ENCODE peak calls at places on chromosomes 13 and 19, in five cellular contexts. Y, S, I, M and F are unnamed samples.

GRCh38 chr19:10580979-10581631 is 6.0 kb downstream of the AP1M2 start:
- DNase-seq in Y (peak; percentile 91), S (no peak), I (peak; percentile 95), M (peak; percentile 86), F (peak; percentile 88)

GRCh38 chr13:33278923-33279322 is 6.6 kb downstream of the STARD13 start:
- DNase-seq in Y (no peak), S (no peak), I (no peak), M (no peak), F (no peak)

GRCh38 chr13:26895808-26896466 is 135.4 kb upstream of the GPR12 start:
- DNase-seq in Y (no peak), S (no peak), I (no peak), M (no peak), F (no peak)

GRCh38 chr19:44725251-44725650 is 23.3 kb upstream of the BCL3 start:
- DNase-seq in Y (no peak), S (peak; percentile 79), I (no peak), M (no peak), F (no peak)

GRCh38 chr13:33096886-33097610 is 80.8 kb downstream of the KL start:
- DNase-seq in Y (no peak), S (no peak), I (no peak), M (no peak), F (no peak)

GRCh38 chr13:35512271-35512920 is 35.9 kb upstream of the MAB21L1 start:
- DNase-seq in Y (peak; percentile 43), S (no peak), I (no peak), M (no peak), F (no peak)

GRCh38 chr13:47661076-47661475 is 340.0 kb downstream of the SUCLA2 start:
- DNase-seq in Y (no peak), S (no peak), I (no peak), M (no peak), F (no peak)

GRCh38 chr19:554817-555216 is 11.0 kb downstream of the GZMM start:
- DNase-seq in Y (no peak), S (no peak), I (no peak), M (no peak), F (no peak)

GRCh38 chr13:35475960-35476943 is at the start of gene MAB21L1:
- DNase-seq in Y (no peak), S (peak; percentile 49), I (peak; percentile 80), M (peak; percentile 90), F (peak; percentile 46)

GRCh38 chr19:43809762-43810696 is 7.8 kb upstream of the LYPD5 start:
- DNase-seq in Y (no peak), S (no peak), I (no peak), M (peak; percentile 55), F (no peak)

GRCh38 chr13:110012102-110012739 is 225.8 kb upstream of the IRS2 start:
- DNase-seq in Y (no peak), S (no peak), I (no peak), M (no peak), F (no peak)

GRCh38 chr19:11798391-11799296 is at the start of gene ZNF491:
- DNase-seq in Y (peak; percentile 92), S (peak; percentile 91), I (peak; percentile 94), M (peak; percentile 98), F (peak; percentile 75)

GRCh38 chr19:40741527-40742390 is 8.5 kb downstream of the ACTMAP start:
- DNase-seq in Y (no peak), S (no peak), I (no peak), M (no peak), F (no peak)

GRCh38 chr19:43414554-43414953 is at the start of gene TEX101:
- DNase-seq in Y (no peak), S (peak; percentile 29), I (no peak), M (no peak), F (no peak)

GRCh38 chr13:71218960-71219359 is 648.0 kb downstream of the DACH1 start:
- DNase-seq in Y (no peak), S (no peak), I (no peak), M (peak; percentile 5), F (no peak)

GRCh38 chr13:37534181-37534580 is 64.4 kb downstream of the POSTN start:
- DNase-seq in Y (no peak), S (no peak), I (no peak), M (no peak), F (no peak)

GRCh38 chr13:77343841-77344240 is 16.9 kb upstream of the MYCBP2 start:
- DNase-seq in Y (no peak), S (no peak), I (no peak), M (no peak), F (no peak)

GRCh38 chr13:77339408-77339807 is 12.5 kb upstream of the MYCBP2 start:
- DNase-seq in Y (no peak), S (no peak), I (no peak), M (no peak), F (no peak)

GRCh38 chr13:77349365-77349764 is 22.5 kb upstream of the MYCBP2 start:
- DNase-seq in Y (no peak), S (no peak), I (no peak), M (no peak), F (no peak)

DNA sequence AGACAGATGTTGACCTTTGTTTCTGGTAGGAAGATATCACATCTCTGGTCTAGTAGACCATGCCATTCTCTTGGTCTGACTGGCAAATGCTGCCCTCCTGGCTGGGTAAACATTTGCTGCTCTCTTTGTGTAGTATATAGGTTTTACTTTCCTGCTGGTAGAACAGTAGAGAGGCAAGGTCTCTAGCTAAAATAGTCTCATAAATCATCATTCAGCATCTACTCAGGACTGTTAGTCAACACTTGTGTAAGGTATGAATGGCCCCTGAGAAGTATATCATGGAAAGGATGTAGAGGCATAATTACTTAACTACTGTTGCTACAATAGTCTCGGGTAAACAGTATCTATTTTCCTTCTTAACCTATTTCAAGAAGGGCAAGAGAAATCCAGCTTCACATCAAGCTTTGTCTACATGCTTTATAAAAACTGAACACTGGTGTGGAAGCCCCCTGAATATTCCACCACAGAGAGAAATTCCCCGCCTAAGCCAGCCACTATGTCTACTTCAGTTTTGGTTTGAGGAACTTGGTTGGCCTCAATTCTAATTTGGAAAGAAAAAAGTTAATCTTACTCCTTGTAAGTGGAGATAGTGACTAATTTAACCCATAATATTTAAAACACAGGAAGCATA is 18.4 kb upstream of the MYCBP2 start:
- DNase-seq in Y (no peak), S (no peak), I (no peak), M (no peak), F (no peak)
- TF ChIP-seq EP300 in Y (no peak), S (no peak), I (no peak), M (no peak), F (no peak)

DNA sequence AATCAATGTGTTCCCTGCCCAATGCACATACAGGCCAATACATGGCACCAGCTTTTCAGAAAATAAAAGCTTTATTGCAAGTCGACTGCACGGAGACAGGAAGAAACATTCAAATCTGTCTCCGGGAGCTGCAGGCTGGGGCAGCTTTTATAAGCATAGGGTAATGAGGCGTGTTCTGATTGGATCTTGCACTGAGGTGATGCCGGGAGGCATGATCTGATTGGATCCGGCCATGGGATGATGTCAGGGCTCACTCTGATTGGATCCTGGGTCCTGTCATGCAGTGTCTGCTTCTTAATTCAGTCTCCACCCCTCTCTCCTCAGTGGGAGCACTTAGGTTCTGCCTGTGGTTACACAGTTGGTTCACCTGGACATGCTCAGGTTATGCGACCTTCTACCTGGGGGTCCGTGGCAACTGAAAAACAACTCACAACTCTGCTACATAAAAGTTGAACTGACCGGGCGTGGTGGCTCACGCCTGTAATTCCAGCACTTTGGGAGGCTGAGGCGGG is 11.8 kb upstream of the FBN3 start:
- DNase-seq in Y (no peak), S (no peak), I (no peak), M (peak; percentile 40), F (no peak)
- TF ChIP-seq EP300 in Y (no peak), S (no peak), I (no peak), M (no peak), F (no peak)

GRCh38 chr13:74133657-74134201 is 475 bp downstream of the KLF12 start:
- DNase-seq in Y (peak; percentile 94), S (peak; percentile 91), I (peak; percentile 89), M (peak; percentile 85), F (peak; percentile 69)

GRCh38 chr13:74134226-74134776 is at the start of gene KLF12:
- DNase-seq in Y (peak; percentile 89), S (peak; percentile 93), I (peak; percentile 86), M (peak; percentile 90), F (peak; percentile 76)

GRCh38 chr13:74135306-74136088 is 1.3 kb upstream of the KLF12 start:
- DNase-seq in Y (peak; percentile 88), S (peak; percentile 94), I (peak; percentile 83), M (peak; percentile 92), F (peak; percentile 30)

GRCh38 chr13:74134777-74135305 is 637 bp upstream of the KLF12 start:
- DNase-seq in Y (peak; percentile 75), S (peak; percentile 92), I (no peak), M (peak; percentile 84), F (no peak)

DNA sequence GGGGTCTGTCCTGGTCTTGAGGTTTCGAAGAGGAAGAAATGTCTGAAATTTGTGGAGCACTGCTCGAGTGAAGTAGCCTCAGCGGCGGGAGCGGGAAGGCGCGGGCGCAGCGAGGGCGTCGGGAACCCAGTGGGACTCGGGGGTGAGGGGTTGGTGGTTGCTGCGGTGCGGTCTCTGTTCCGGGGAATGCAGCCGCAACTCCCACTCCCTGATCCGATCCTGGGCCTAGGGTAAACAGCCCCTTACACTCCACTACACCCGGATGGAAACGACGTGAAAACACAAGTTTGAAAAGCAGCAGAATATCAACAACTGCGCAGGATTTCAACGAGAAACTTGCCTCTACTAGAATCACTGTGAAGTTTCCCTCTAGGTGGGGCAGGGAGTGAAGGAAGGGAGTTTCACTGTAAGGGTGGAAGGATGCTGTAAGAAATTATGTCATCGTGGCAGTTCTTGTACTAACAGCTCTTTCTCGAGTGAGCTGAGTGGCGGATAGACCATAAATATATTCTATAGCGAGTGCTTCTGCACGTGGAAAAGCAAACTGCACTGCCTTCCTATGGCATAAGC is 2.0 kb upstream of the KLF12 start:
- DNase-seq in Y (peak; percentile 60), S (peak; percentile 87), I (no peak), M (peak; percentile 58), F (no peak)
- TF ChIP-seq EP300 in Y (no peak), S (no peak), I (no peak), M (no peak), F (no peak)

DNA sequence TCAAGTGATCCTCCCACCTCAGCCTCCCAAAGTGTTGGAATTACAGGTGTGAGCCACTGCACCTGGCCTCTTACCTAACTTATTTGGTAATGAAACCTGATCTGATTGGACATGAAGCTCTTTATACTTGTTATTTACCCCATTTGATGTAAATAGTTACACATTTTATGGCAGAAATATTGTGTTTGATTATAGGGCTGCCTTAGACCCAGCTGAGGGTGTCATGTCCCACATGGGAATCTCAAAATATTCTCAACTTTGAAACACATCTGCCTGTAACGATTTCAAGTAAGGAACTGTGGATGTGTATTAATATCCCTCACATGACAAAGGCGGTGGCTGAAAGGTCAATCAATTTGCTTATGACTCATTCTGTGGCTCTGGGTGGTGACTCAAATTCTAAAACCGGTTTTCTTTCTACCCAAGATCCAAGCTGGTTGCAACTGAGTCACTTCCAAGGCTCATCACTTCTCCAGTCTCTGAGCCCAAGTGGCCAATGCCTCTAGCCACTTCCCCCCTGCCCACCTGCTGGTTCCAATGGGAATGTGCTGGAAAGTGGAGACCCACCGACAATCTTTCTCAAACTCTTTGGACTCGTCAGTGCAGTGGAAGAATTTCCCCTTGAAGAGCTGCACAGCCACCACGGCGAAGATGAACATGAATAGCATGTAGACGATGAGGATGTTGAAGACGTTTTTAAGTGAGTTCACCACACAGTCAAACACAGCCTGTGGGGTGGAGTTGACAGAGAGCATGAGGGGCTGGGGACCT is 110.9 kb downstream of the IER2 start:
- DNase-seq in Y (no peak), S (no peak), I (no peak), M (no peak), F (peak; percentile 8)
- TF ChIP-seq EP300 in Y (no peak), S (no peak), I (no peak), M (no peak), F (peak; percentile 25)